ENCODE peak calls at places on chromosomes 7 and 10, in ten cellular contexts. R, X, H, I, W, C, M, Y, Q and T are unnamed samples.

GRCh38 chr10:32938554-32939061 is 19.4 kb downstream of the ITGB1 start:
- DNase-seq in R (no peak), X (peak), H (no peak), I (no peak), W (peak), C (peak), M (no peak), Y (no peak), Q (no peak), T (no peak)

GRCh38 chr7:96328016-96328415 is 6.1 kb upstream of the SLC25A13 start:
- DNase-seq in R (no peak), X (no peak), H (no peak), I (no peak), W (no peak), C (no peak), M (no peak), Y (no peak), Q (no peak), T (no peak)

GRCh38 chr10:68202965-68203358 is 29.0 kb downstream of the ATOH7 start:
- DNase-seq in R (peak), X (no peak), H (peak), I (no peak), W (no peak), C (no peak), M (no peak), Y (no peak), Q (peak), T (no peak)

GRCh38 chr7:33893377-33893776 is 12.0 kb upstream of the BMPER start:
- DNase-seq in R (no peak), X (no peak), H (no peak), I (no peak), W (no peak), C (no peak), M (peak), Y (no peak), Q (no peak), T (no peak)

GRCh38 chr10:126872768-126873167 is 32.5 kb upstream of the DOCK1 start:
- DNase-seq in R (peak), X (no peak), H (peak), I (no peak), W (no peak), C (peak), M (no peak), Y (peak), Q (no peak), T (no peak)

GRCh38 chr10:113060221-113061053 is 110.4 kb downstream of the TCF7L2 start:
- DNase-seq in R (no peak), X (no peak), H (no peak), I (no peak), W (peak), C (no peak), M (peak), Y (no peak), Q (no peak), T (no peak)

GRCh38 chr10:103427866-103428265 is 24.3 kb downstream of the CALHM2 start:
- DNase-seq in R (no peak), X (no peak), H (no peak), I (no peak), W (no peak), C (no peak), M (no peak), Y (no peak), Q (no peak), T (no peak)

GRCh38 chr7:37729160-37729559 is 45.6 kb downstream of the GPR141 start:
- DNase-seq in R (no peak), X (no peak), H (no peak), I (no peak), W (no peak), C (no peak), M (no peak), Y (no peak), Q (no peak), T (no peak)

GRCh38 chr10:106038246-106038645 is 1126.3 kb downstream of the SORCS1 start:
- DNase-seq in R (no peak), X (no peak), H (no peak), I (no peak), W (no peak), C (no peak), M (no peak), Y (no peak), Q (no peak), T (no peak)

GRCh38 chr7:7569615-7570014 is 2.9 kb downstream of the MIOS start:
- DNase-seq in R (no peak), X (no peak), H (no peak), I (no peak), W (no peak), C (no peak), M (no peak), Y (no peak), Q (no peak), T (no peak)

GRCh38 chr7:7566651-7567611 is at the start of gene MIOS:
- DNase-seq in R (peak), X (peak), H (peak), I (peak), W (peak), C (peak), M (peak), Y (peak), Q (no peak), T (no peak)

GRCh38 chr7:7567898-7568531 is 1.3 kb downstream of the MIOS start:
- DNase-seq in R (no peak), X (no peak), H (no peak), I (no peak), W (no peak), C (no peak), M (no peak), Y (no peak), Q (no peak), T (no peak)

GRCh38 chr7:7569113-7569527 is 2.4 kb downstream of the MIOS start:
- DNase-seq in R (no peak), X (no peak), H (no peak), I (no peak), W (no peak), C (no peak), M (no peak), Y (no peak), Q (no peak), T (no peak)

DNA sequence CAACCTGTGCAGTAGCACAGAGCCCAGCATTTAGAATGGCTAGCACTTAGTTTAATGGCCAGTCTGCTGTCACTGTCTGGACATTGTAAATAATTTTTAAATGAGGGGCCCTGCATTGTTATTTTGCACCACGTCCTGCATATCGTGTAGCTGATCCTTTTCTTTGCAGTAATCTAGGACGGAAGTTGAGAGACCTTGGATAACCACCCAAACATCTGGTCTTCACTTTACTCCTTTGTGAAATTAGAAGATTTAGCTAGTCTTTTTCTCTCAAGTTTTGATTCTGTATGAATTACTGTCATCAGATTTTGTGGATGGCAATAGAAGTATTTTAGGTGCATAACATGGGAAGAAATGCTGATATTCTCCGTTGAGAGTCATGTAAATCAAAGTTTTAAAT is 1.9 kb downstream of the MIOS start:
- DNase-seq in R (no peak), X (no peak), H (no peak), I (no peak), W (no peak), C (no peak), M (no peak), Y (no peak), Q (no peak), T (no peak)
- H3K4me3 ChIP-seq in R (peak), X (peak), H (no peak), I (peak), W (no peak), C (peak), M (peak), Y (no peak), Q (peak), T (peak)

GRCh38 chr7:116355423-116355765 is 144.1 kb upstream of the CAV2 start:
- DNase-seq in R (no peak), X (no peak), H (no peak), I (no peak), W (no peak), C (no peak), M (no peak), Y (no peak), Q (no peak), T (no peak)
- H3K4me3 ChIP-seq in R (no peak), X (peak), H (no peak), I (no peak), W (no peak), C (no peak), M (peak), Y (no peak), Q (no peak), T (no peak)

GRCh38 chr7:100546129-100546867 is 7.3 kb downstream of the AGFG2 start:
- DNase-seq in R (no peak), X (peak), H (no peak), I (no peak), W (peak), C (no peak), M (no peak), Y (no peak), Q (no peak), T (no peak)
- H3K4me3 ChIP-seq in R (no peak), X (peak), H (peak), I (peak), W (no peak), C (no peak), M (no peak), Y (no peak), Q (no peak), T (no peak)

GRCh38 chr7:27389508-27389907 is 146.9 kb downstream of the EVX1 start:
- DNase-seq in R (no peak), X (no peak), H (no peak), I (no peak), W (no peak), C (no peak), M (no peak), Y (no peak), Q (no peak), T (no peak)

GRCh38 chr7:27395626-27396025 is 153.0 kb downstream of the EVX1 start:
- DNase-seq in R (no peak), X (no peak), H (no peak), I (no peak), W (no peak), C (no peak), M (no peak), Y (no peak), Q (no peak), T (no peak)

GRCh38 chr7:27394871-27395270 is 152.3 kb downstream of the EVX1 start:
- DNase-seq in R (no peak), X (no peak), H (no peak), I (no peak), W (no peak), C (no peak), M (no peak), Y (no peak), Q (no peak), T (no peak)

GRCh38 chr7:27397503-27397902 is 154.9 kb downstream of the EVX1 start:
- DNase-seq in R (no peak), X (no peak), H (no peak), I (no peak), W (no peak), C (no peak), M (no peak), Y (no peak), Q (no peak), T (no peak)

GRCh38 chr7:27392477-27392876 is 149.9 kb downstream of the EVX1 start:
- DNase-seq in R (no peak), X (no peak), H (no peak), I (no peak), W (no peak), C (no peak), M (no peak), Y (no peak), Q (no peak), T (no peak)
- H3K4me3 ChIP-seq in R (no peak), X (no peak), H (no peak), I (no peak), W (no peak), C (no peak), M (no peak), Y (no peak), Q (no peak), T (no peak)

GRCh38 chr10:8058274-8059111 is 4.0 kb downstream of the GATA3 start:
- DNase-seq in R (no peak), X (no peak), H (no peak), I (no peak), W (no peak), C (no peak), M (no peak), Y (peak), Q (no peak), T (no peak)
- H3K4me3 ChIP-seq in R (no peak), X (no peak), H (no peak), I (peak), W (no peak), C (no peak), M (peak), Y (peak), Q (no peak), T (no peak)

GRCh38 chr10:62082729-62083412 is 181.4 kb downstream of the ARID5B start:
- DNase-seq in R (peak), X (peak), H (peak), I (peak), W (peak), C (no peak), M (no peak), Y (no peak), Q (no peak), T (no peak)
- H3K4me3 ChIP-seq in R (no peak), X (no peak), H (no peak), I (no peak), W (no peak), C (no peak), M (peak), Y (no peak), Q (no peak), T (no peak)

DNA sequence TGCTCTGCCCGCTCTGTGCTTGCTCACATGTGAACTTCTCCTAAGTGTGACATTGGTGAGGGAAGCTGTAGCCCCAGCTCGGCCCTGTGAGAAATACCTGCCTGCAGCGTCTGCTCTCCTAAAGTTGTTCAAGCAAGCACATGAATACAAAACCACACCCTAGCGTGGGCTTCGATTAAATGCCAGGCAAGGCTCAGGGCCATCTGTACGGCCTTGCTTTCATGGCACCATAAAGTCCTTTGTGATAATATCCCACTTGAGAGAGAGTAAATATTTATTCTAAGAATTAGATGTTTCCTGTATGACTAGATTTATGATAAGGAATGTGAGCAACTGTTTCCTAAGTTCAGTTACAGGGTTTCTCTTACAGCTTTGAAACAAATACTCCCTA is 262.8 kb upstream of the KLF14 start:
- DNase-seq in R (no peak), X (peak), H (peak), I (no peak), W (peak), C (no peak), M (no peak), Y (no peak), Q (no peak), T (no peak)
- H3K4me3 ChIP-seq in R (no peak), X (no peak), H (no peak), I (no peak), W (no peak), C (no peak), M (peak), Y (no peak), Q (no peak), T (no peak)

GRCh38 chr7:50309736-50310135 is 5.2 kb downstream of the IKZF1 start:
- DNase-seq in R (no peak), X (no peak), H (no peak), I (no peak), W (no peak), C (no peak), M (no peak), Y (no peak), Q (no peak), T (no peak)
- H3K4me3 ChIP-seq in R (no peak), X (no peak), H (no peak), I (peak), W (no peak), C (no peak), M (no peak), Y (no peak), Q (no peak), T (no peak)

GRCh38 chr7:26857534-26858228 is 6.7 kb downstream of the SKAP2 start:
- DNase-seq in R (peak), X (no peak), H (no peak), I (no peak), W (peak), C (peak), M (no peak), Y (peak), Q (no peak), T (no peak)

GRCh38 chr7:26855421-26855820 is 9.0 kb downstream of the SKAP2 start:
- DNase-seq in R (peak), X (no peak), H (no peak), I (no peak), W (no peak), C (no peak), M (no peak), Y (no peak), Q (no peak), T (no peak)

GRCh38 chr7:26854932-26855331 is 9.5 kb downstream of the SKAP2 start:
- DNase-seq in R (peak), X (no peak), H (no peak), I (no peak), W (no peak), C (no peak), M (no peak), Y (no peak), Q (no peak), T (no peak)

GRCh38 chr7:26857170-26857533 is 7.2 kb downstream of the SKAP2 start:
- DNase-seq in R (no peak), X (no peak), H (no peak), I (no peak), W (no peak), C (no peak), M (no peak), Y (no peak), Q (no peak), T (no peak)

DNA sequence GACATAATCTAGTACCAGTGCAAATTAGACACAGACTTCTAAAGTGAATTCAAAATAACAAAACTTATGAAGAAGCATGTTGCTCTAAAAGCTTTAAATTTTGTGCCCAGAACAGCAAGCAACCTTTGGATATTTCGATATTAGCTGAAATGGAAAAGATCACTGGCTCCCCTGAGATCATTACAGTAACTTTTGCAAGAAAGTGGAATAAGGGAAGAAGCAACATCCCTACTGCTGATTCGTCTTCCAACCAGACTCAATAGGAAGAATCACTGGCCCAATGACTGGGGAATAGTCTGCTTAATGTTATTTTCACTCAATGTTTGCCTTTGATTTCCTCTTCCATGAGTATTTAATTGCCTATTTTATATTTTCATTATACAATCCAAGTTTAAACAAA is 7.9 kb downstream of the SKAP2 start:
- DNase-seq in R (peak), X (no peak), H (no peak), I (no peak), W (no peak), C (peak), M (no peak), Y (no peak), Q (no peak), T (no peak)
- H3K4me3 ChIP-seq in R (peak), X (no peak), H (no peak), I (no peak), W (no peak), C (no peak), M (no peak), Y (no peak), Q (no peak), T (no peak)

DNA sequence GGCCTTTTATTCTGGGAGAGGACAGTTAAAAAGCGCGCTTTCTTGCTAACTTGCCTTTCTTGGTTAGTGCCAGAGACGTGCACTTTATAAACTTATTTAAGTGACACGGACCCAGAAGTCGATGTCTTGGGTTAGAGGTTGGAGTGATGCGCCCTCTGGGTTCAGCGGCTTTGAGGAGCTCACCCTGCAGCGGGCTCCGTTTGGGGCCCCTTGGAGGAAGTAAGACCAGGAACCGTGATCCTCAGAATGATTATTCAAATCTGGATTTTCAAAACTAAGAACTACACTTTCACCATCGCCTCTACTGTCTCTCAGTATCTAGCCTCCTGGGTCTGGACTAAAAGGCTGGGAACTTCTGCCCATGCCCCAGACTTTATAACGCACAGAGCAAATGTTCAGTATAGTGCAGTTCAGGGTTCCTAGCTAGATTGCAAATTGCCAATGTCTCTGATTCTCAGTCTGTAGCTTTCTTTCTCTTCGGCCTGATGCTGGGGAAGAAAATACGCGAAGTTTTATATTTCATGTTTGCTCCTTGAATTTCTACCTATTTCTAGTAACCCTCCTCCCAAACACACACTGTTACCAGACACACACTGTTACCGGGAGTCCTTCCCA is 18.6 kb upstream of the SMO start:
- DNase-seq in R (no peak), X (no peak), H (no peak), I (no peak), W (no peak), C (peak), M (no peak), Y (peak), Q (no peak), T (no peak)
- H3K4me3 ChIP-seq in R (peak), X (no peak), H (peak), I (peak), W (peak), C (peak), M (peak), Y (peak), Q (no peak), T (no peak)